ENCODE peak calls at places on chromosomes 4 and X, in nine cellular contexts. Y is upper lobe of right lung; V is dermis microvascular lymphatic vessel endothelial cell; P is bronchial epithelial cell; I is stomach; G is WTC11; E is stimulated activated CD4-positive, alpha-beta T cell treated with anti-CD3 and anti-CD28 coated beads, Interleukin-4, amount 100 ng/mL, for 1 hour; L is stimulated activated CD8-positive, alpha-beta memory T cell treated with anti-CD3 and anti-CD28 coated beads, Interleukin-7, amount 100 ng/mL, for 4 hours; J is kidney tubule cell. M is an unnamed sample.

GRCh38 chr4:151674804-151675290 is 86.0 kb downstream of the GATB start:
- DNase-seq in Y (peak; percentile 78), V (no peak), P (peak; percentile 83), I (peak; percentile 70), G (peak; percentile 76), E (no peak), L (no peak), J (peak; percentile 67), M (peak; percentile 27)

GRCh38 chrX:38893441-38893840 is 92.2 kb downstream of the MID1IP1 start:
- DNase-seq in Y (no peak), V (no peak), P (no peak), I (no peak), G (no peak), E (no peak), L (no peak), J (no peak), M (peak; percentile 54)

GRCh38 chrX:10157545-10157944 is 770 bp downstream of the CLCN4 start:
- DNase-seq in Y (no peak), V (no peak), P (peak; percentile 54), I (no peak), G (no peak), E (no peak), L (no peak), J (no peak), M (no peak)

GRCh38 chr4:21733894-21734630 is 214.5 kb downstream of the KCNIP4 start:
- DNase-seq in Y (no peak), V (no peak), P (no peak), I (no peak), G (no peak), E (no peak), L (no peak), J (no peak), M (no peak)

GRCh38 chrX:7568130-7568529 is 274.8 kb upstream of the VCX start:
- DNase-seq in Y (no peak), V (no peak), P (no peak), I (no peak), G (no peak), E (no peak), L (no peak), J (no peak), M (no peak)

GRCh38 chr4:3365871-3366842 is 73.3 kb downstream of the RGS12 start:
- DNase-seq in Y (peak; percentile 54), V (no peak), P (no peak), I (no peak), G (no peak), E (no peak), L (no peak), J (no peak), M (no peak)

GRCh38 chrX:50627696-50628095 is 157.1 kb upstream of the DGKK start:
- DNase-seq in Y (no peak), V (no peak), P (no peak), I (no peak), G (no peak), E (no peak), L (no peak), J (no peak), M (no peak)

GRCh38 chrX:12741416-12741815 is 49.8 kb upstream of the PRPS2 start:
- DNase-seq in Y (no peak), V (no peak), P (peak; percentile 92), I (no peak), G (no peak), E (no peak), L (no peak), J (peak; percentile 13), M (peak; percentile 16)

GRCh38 chrX:39969099-39969825 is 128.5 kb downstream of the BCOR start:
- DNase-seq in Y (no peak), V (no peak), P (no peak), I (no peak), G (no peak), E (peak; percentile 7), L (no peak), J (no peak), M (no peak)

GRCh38 chr4:102404551-102404969 is 59.3 kb upstream of the SLC39A8 start:
- DNase-seq in Y (no peak), V (no peak), P (no peak), I (no peak), G (no peak), E (no peak), L (no peak), J (no peak), M (no peak)

GRCh38 chrX:71586929-71587328 is 8.7 kb downstream of the GCNA start:
- DNase-seq in Y (no peak), V (no peak), P (no peak), I (no peak), G (no peak), E (no peak), L (no peak), J (no peak), M (no peak)

GRCh38 chr4:104815593-104816156 is 321.0 kb upstream of the CXXC4 start:
- DNase-seq in Y (no peak), V (no peak), P (peak; percentile 57), I (no peak), G (no peak), E (no peak), L (no peak), J (no peak), M (peak; percentile 15)

GRCh38 chrX:153765138-153766079 is 1.4 kb downstream of the PLXNB3 start:
- DNase-seq in Y (peak; percentile 46), V (peak; percentile 38), P (no peak), I (no peak), G (no peak), E (no peak), L (no peak), J (no peak), M (no peak)

GRCh38 chrX:78665286-78665685 is 6.2 kb upstream of the RTL3 start:
- DNase-seq in Y (no peak), V (no peak), P (no peak), I (no peak), G (no peak), E (no peak), L (no peak), J (no peak), M (peak; percentile 1)

GRCh38 chr4:185728886-185729285 is 83.1 kb downstream of the SORBS2 start:
- DNase-seq in Y (no peak), V (no peak), P (peak; percentile 22), I (no peak), G (no peak), E (no peak), L (no peak), J (peak; percentile 17), M (no peak)

GRCh38 chrX:2784026-2784425 is 32.2 kb downstream of the XG start:
- DNase-seq in Y (no peak), V (no peak), P (no peak), I (no peak), G (no peak), E (no peak), L (no peak), J (no peak), M (no peak)

GRCh38 chr4:88705805-88706518 is 8.3 kb upstream of the NAP1L5 start:
- DNase-seq in Y (no peak), V (no peak), P (no peak), I (no peak), G (no peak), E (no peak), L (no peak), J (peak; percentile 49), M (peak; percentile 84)

GRCh38 chr4:96602661-96603060 is 762.8 kb downstream of the PDHA2 start:
- DNase-seq in Y (no peak), V (no peak), P (no peak), I (no peak), G (no peak), E (no peak), L (no peak), J (no peak), M (no peak)

GRCh38 chrX:9494806-9495205 is 29.9 kb downstream of the TBL1X start:
- DNase-seq in Y (no peak), V (no peak), P (no peak), I (no peak), G (no peak), E (no peak), L (no peak), J (no peak), M (no peak)

GRCh38 chrX:119238557-119238956 is 2.5 kb downstream of the PGRMC1 start:
- DNase-seq in Y (no peak), V (no peak), P (peak; percentile 10), I (no peak), G (no peak), E (no peak), L (no peak), J (peak; percentile 11), M (no peak)

GRCh38 chr4:7806724-7807123 is 132.9 kb downstream of the AFAP1 start:
- DNase-seq in Y (peak; percentile 17), V (no peak), P (no peak), I (no peak), G (no peak), E (no peak), L (no peak), J (peak; percentile 14), M (no peak)

GRCh38 chr4:14582658-14583057 is 419.6 kb upstream of the CPEB2 start:
- DNase-seq in Y (no peak), V (no peak), P (no peak), I (no peak), G (no peak), E (no peak), L (no peak), J (no peak), M (peak; percentile 7)

GRCh38 chrX:134172588-134173259 is 64.3 kb upstream of the CCDC160 start:
- DNase-seq in Y (peak; percentile 61), V (no peak), P (no peak), I (peak; percentile 27), G (no peak), E (peak; percentile 44), L (peak; percentile 50), J (no peak), M (no peak)

M was measured in renal cortical epithelial cell.